ENCODE peak calls at places on chromosomes 13 and 19, in ten cellular contexts. One of them, this sample, is unnamed.
A peak's percentile ranks its signal among the peaks of the same experiment; 100 is the strongest.

GRCh38 chr13:40206241-40207109 is 460.0 kb downstream of the FOXO1 start:
- DNase-seq in H54: no peak
- DNase-seq in heart left ventricle: no peak
- DNase-seq in ascending aorta: no peak
- DNase-seq in thyroid gland: no peak
- DNase-seq in brain microvascular endothelial cell: peak; percentile 59
- DNase-seq in T-cell: peak; percentile 51
- DNase-seq in GM04504: no peak
- DNase-seq in frontal cortex: no peak
- DNase-seq in activated CD8-positive, alpha-beta memory T cell treated with anti-CD3 and anti-CD28 coated beads for 4 hours: no peak
- DNase-seq in this sample: no peak

GRCh38 chr19:34995551-34995950 is 4.6 kb upstream of the GRAMD1A start:
- DNase-seq in H54: no peak
- DNase-seq in heart left ventricle: no peak
- DNase-seq in ascending aorta: no peak
- DNase-seq in thyroid gland: no peak
- DNase-seq in brain microvascular endothelial cell: no peak
- DNase-seq in T-cell: no peak
- DNase-seq in GM04504: no peak
- DNase-seq in frontal cortex: no peak
- DNase-seq in activated CD8-positive, alpha-beta memory T cell treated with anti-CD3 and anti-CD28 coated beads for 4 hours: no peak
- DNase-seq in this sample: no peak

GRCh38 chr19:48999481-49000325 is 6.0 kb downstream of the RUVBL2 start:
- DNase-seq in H54: no peak
- DNase-seq in heart left ventricle: no peak
- DNase-seq in ascending aorta: no peak
- DNase-seq in thyroid gland: peak; percentile 27
- DNase-seq in brain microvascular endothelial cell: peak; percentile 72
- DNase-seq in T-cell: peak; percentile 53
- DNase-seq in GM04504: no peak
- DNase-seq in frontal cortex: no peak
- DNase-seq in activated CD8-positive, alpha-beta memory T cell treated with anti-CD3 and anti-CD28 coated beads for 4 hours: peak; percentile 42
- DNase-seq in this sample: peak; percentile 73

GRCh38 chr19:7704280-7705060 is 2.5 kb upstream of the FCER2 start:
- DNase-seq in H54: no peak
- DNase-seq in heart left ventricle: no peak
- DNase-seq in ascending aorta: no peak
- DNase-seq in thyroid gland: no peak
- DNase-seq in brain microvascular endothelial cell: no peak
- DNase-seq in T-cell: no peak
- DNase-seq in GM04504: no peak
- DNase-seq in frontal cortex: no peak
- DNase-seq in activated CD8-positive, alpha-beta memory T cell treated with anti-CD3 and anti-CD28 coated beads for 4 hours: no peak
- DNase-seq in this sample: no peak

GRCh38 chr13:81929988-81930387 is 1589.1 kb upstream of the SPRY2 start:
- DNase-seq in H54: no peak
- DNase-seq in heart left ventricle: no peak
- DNase-seq in ascending aorta: no peak
- DNase-seq in thyroid gland: no peak
- DNase-seq in brain microvascular endothelial cell: no peak
- DNase-seq in T-cell: no peak
- DNase-seq in GM04504: no peak
- DNase-seq in frontal cortex: no peak
- DNase-seq in activated CD8-positive, alpha-beta memory T cell treated with anti-CD3 and anti-CD28 coated beads for 4 hours: no peak
- DNase-seq in this sample: no peak

GRCh38 chr19:24140591-24140990 is 53.6 kb downstream of the ZNF254 start:
- DNase-seq in H54: no peak
- DNase-seq in heart left ventricle: no peak
- DNase-seq in ascending aorta: no peak
- DNase-seq in thyroid gland: no peak
- DNase-seq in brain microvascular endothelial cell: no peak
- DNase-seq in T-cell: no peak
- DNase-seq in GM04504: no peak
- DNase-seq in frontal cortex: no peak
- DNase-seq in activated CD8-positive, alpha-beta memory T cell treated with anti-CD3 and anti-CD28 coated beads for 4 hours: no peak
- DNase-seq in this sample: no peak

GRCh38 chr19:1445932-1446712 is 3.8 kb upstream of the APC2 start:
- DNase-seq in H54: peak; percentile 92
- DNase-seq in heart left ventricle: peak; percentile 22
- DNase-seq in ascending aorta: no peak
- DNase-seq in thyroid gland: no peak
- DNase-seq in brain microvascular endothelial cell: no peak
- DNase-seq in T-cell: no peak
- DNase-seq in GM04504: no peak
- DNase-seq in frontal cortex: peak; percentile 83
- DNase-seq in activated CD8-positive, alpha-beta memory T cell treated with anti-CD3 and anti-CD28 coated beads for 4 hours: no peak
- DNase-seq in this sample: peak; percentile 31

GRCh38 chr13:59546178-59546577 is 617.5 kb downstream of the DIAPH3 start:
- DNase-seq in H54: no peak
- DNase-seq in heart left ventricle: no peak
- DNase-seq in ascending aorta: no peak
- DNase-seq in thyroid gland: no peak
- DNase-seq in brain microvascular endothelial cell: no peak
- DNase-seq in T-cell: no peak
- DNase-seq in GM04504: no peak
- DNase-seq in frontal cortex: no peak
- DNase-seq in activated CD8-positive, alpha-beta memory T cell treated with anti-CD3 and anti-CD28 coated beads for 4 hours: no peak
- DNase-seq in this sample: peak; percentile 49

GRCh38 chr19:22617614-22618325 is 16.4 kb upstream of the ZNF492 start:
- DNase-seq in H54: no peak
- DNase-seq in heart left ventricle: peak; percentile 54
- DNase-seq in ascending aorta: no peak
- DNase-seq in thyroid gland: peak; percentile 51
- DNase-seq in brain microvascular endothelial cell: no peak
- DNase-seq in T-cell: no peak
- DNase-seq in GM04504: no peak
- DNase-seq in frontal cortex: no peak
- DNase-seq in activated CD8-positive, alpha-beta memory T cell treated with anti-CD3 and anti-CD28 coated beads for 4 hours: no peak
- DNase-seq in this sample: no peak

GRCh38 chr13:49587311-49587847 is 2.0 kb upstream of the RCBTB1 start:
- DNase-seq in H54: peak; percentile 15
- DNase-seq in heart left ventricle: no peak
- DNase-seq in ascending aorta: no peak
- DNase-seq in thyroid gland: no peak
- DNase-seq in brain microvascular endothelial cell: peak; percentile 47
- DNase-seq in T-cell: no peak
- DNase-seq in GM04504: no peak
- DNase-seq in frontal cortex: no peak
- DNase-seq in activated CD8-positive, alpha-beta memory T cell treated with anti-CD3 and anti-CD28 coated beads for 4 hours: no peak
- DNase-seq in this sample: no peak

GRCh38 chr13:98252931-98253470 is 75.9 kb upstream of the RNF113B start:
- DNase-seq in H54: peak; percentile 43
- DNase-seq in heart left ventricle: no peak
- DNase-seq in ascending aorta: no peak
- DNase-seq in thyroid gland: peak; percentile 49
- DNase-seq in brain microvascular endothelial cell: peak; percentile 91
- DNase-seq in T-cell: no peak
- DNase-seq in GM04504: peak; percentile 69
- DNase-seq in frontal cortex: no peak
- DNase-seq in activated CD8-positive, alpha-beta memory T cell treated with anti-CD3 and anti-CD28 coated beads for 4 hours: no peak
- DNase-seq in this sample: no peak

GRCh38 chr19:49125025-49125731 is 5.8 kb downstream of the PPFIA3 start:
- DNase-seq in H54: no peak
- DNase-seq in heart left ventricle: no peak
- DNase-seq in ascending aorta: no peak
- DNase-seq in thyroid gland: no peak
- DNase-seq in brain microvascular endothelial cell: no peak
- DNase-seq in T-cell: no peak
- DNase-seq in GM04504: no peak
- DNase-seq in frontal cortex: no peak
- DNase-seq in activated CD8-positive, alpha-beta memory T cell treated with anti-CD3 and anti-CD28 coated beads for 4 hours: no peak
- DNase-seq in this sample: no peak

GRCh38 chr19:38250821-38251563 is 5.2 kb downstream of the PPP1R14A start:
- DNase-seq in H54: no peak
- DNase-seq in heart left ventricle: peak; percentile 89
- DNase-seq in ascending aorta: peak; percentile 43
- DNase-seq in thyroid gland: peak; percentile 21
- DNase-seq in brain microvascular endothelial cell: peak; percentile 12
- DNase-seq in T-cell: no peak
- DNase-seq in GM04504: no peak
- DNase-seq in frontal cortex: peak; percentile 49
- DNase-seq in activated CD8-positive, alpha-beta memory T cell treated with anti-CD3 and anti-CD28 coated beads for 4 hours: no peak
- DNase-seq in this sample: no peak

GRCh38 chr19:39864118-39864517 is 17.9 kb upstream of the FBL start:
- DNase-seq in H54: no peak
- DNase-seq in heart left ventricle: no peak
- DNase-seq in ascending aorta: no peak
- DNase-seq in thyroid gland: no peak
- DNase-seq in brain microvascular endothelial cell: no peak
- DNase-seq in T-cell: no peak
- DNase-seq in GM04504: no peak
- DNase-seq in frontal cortex: no peak
- DNase-seq in activated CD8-positive, alpha-beta memory T cell treated with anti-CD3 and anti-CD28 coated beads for 4 hours: no peak
- DNase-seq in this sample: no peak

GRCh38 chr13:113122571-113123225 is at the start of gene F10:
- DNase-seq in H54: peak; percentile 65
- DNase-seq in heart left ventricle: peak; percentile 68
- DNase-seq in ascending aorta: no peak
- DNase-seq in thyroid gland: no peak
- DNase-seq in brain microvascular endothelial cell: peak; percentile 75
- DNase-seq in T-cell: no peak
- DNase-seq in GM04504: peak; percentile 65
- DNase-seq in frontal cortex: peak; percentile 56
- DNase-seq in activated CD8-positive, alpha-beta memory T cell treated with anti-CD3 and anti-CD28 coated beads for 4 hours: no peak
- DNase-seq in this sample: no peak

GRCh38 chr13:22194106-22194810 is 523.4 kb downstream of the FGF9 start:
- DNase-seq in H54: no peak
- DNase-seq in heart left ventricle: no peak
- DNase-seq in ascending aorta: no peak
- DNase-seq in thyroid gland: no peak
- DNase-seq in brain microvascular endothelial cell: no peak
- DNase-seq in T-cell: no peak
- DNase-seq in GM04504: no peak
- DNase-seq in frontal cortex: no peak
- DNase-seq in activated CD8-positive, alpha-beta memory T cell treated with anti-CD3 and anti-CD28 coated beads for 4 hours: no peak
- DNase-seq in this sample: no peak

GRCh38 chr19:13505761-13506549 is at the start of gene CACNA1A:
- DNase-seq in H54: no peak
- DNase-seq in heart left ventricle: peak; percentile 18
- DNase-seq in ascending aorta: no peak
- DNase-seq in thyroid gland: no peak
- DNase-seq in brain microvascular endothelial cell: no peak
- DNase-seq in T-cell: no peak
- DNase-seq in GM04504: no peak
- DNase-seq in frontal cortex: peak; percentile 59
- DNase-seq in activated CD8-positive, alpha-beta memory T cell treated with anti-CD3 and anti-CD28 coated beads for 4 hours: no peak
- DNase-seq in this sample: no peak

GRCh38 chr19:37077615-37077928 is 661 bp upstream of the ZNF420 start:
- DNase-seq in H54: no peak
- DNase-seq in heart left ventricle: no peak
- DNase-seq in ascending aorta: no peak
- DNase-seq in thyroid gland: peak; percentile 10
- DNase-seq in brain microvascular endothelial cell: no peak
- DNase-seq in T-cell: no peak
- DNase-seq in GM04504: no peak
- DNase-seq in frontal cortex: peak; percentile 22
- DNase-seq in activated CD8-positive, alpha-beta memory T cell treated with anti-CD3 and anti-CD28 coated beads for 4 hours: no peak
- DNase-seq in this sample: no peak

GRCh38 chr13:102400619-102401125 is 1.2 kb downstream of the FGF14 start:
- DNase-seq in H54: no peak
- DNase-seq in heart left ventricle: peak; percentile 28
- DNase-seq in ascending aorta: no peak
- DNase-seq in thyroid gland: no peak
- DNase-seq in brain microvascular endothelial cell: no peak
- DNase-seq in T-cell: no peak
- DNase-seq in GM04504: no peak
- DNase-seq in frontal cortex: peak; percentile 48
- DNase-seq in activated CD8-positive, alpha-beta memory T cell treated with anti-CD3 and anti-CD28 coated beads for 4 hours: no peak
- DNase-seq in this sample: no peak

GRCh38 chr19:32830231-32831014 is 39.1 kb downstream of the SLC7A9 start:
- DNase-seq in H54: peak; percentile 84
- DNase-seq in heart left ventricle: no peak
- DNase-seq in ascending aorta: no peak
- DNase-seq in thyroid gland: no peak
- DNase-seq in brain microvascular endothelial cell: peak; percentile 62
- DNase-seq in T-cell: no peak
- DNase-seq in GM04504: peak; percentile 4
- DNase-seq in frontal cortex: no peak
- DNase-seq in activated CD8-positive, alpha-beta memory T cell treated with anti-CD3 and anti-CD28 coated beads for 4 hours: no peak
- DNase-seq in this sample: no peak